ENCODE peak calls at places on chromosomes 16 and 17, in six cellular contexts. O is IMR-90, I is neuronal stem cell, B is H9, W is trophoblast cell, K is H1. E is an unnamed sample.

GRCh38 chr17:48378238-48378637 is 51.8 kb downstream of the SKAP1 start:
- DNase-seq in K (no peak), O (no peak), I (no peak), B (no peak), W (no peak), E (no peak)

GRCh38 chr17:28744104-28744801 is 442 bp downstream of the TRAF4 start:
- DNase-seq in K (no peak), O (peak), I (peak), B (peak), W (peak), E (peak)

GRCh38 chr17:65627892-65628622 is 66.6 kb upstream of the AXIN2 start:
- DNase-seq in B (no peak), K (no peak), I (no peak), O (peak), W (peak), E (peak)

GRCh38 chr17:2904135-2904534 is 107.9 kb downstream of the RAP1GAP2 start:
- DNase-seq in K (no peak), B (peak), W (no peak), I (peak), O (peak), E (no peak)

GRCh38 chr16:68086860-68087268 is 1.7 kb downstream of the NFATC3 start:
- DNase-seq in I (no peak), O (no peak), W (no peak), K (no peak), B (no peak), E (peak)

GRCh38 chr16:68084504-68085258 is 489 bp upstream of the NFATC3 start:
- DNase-seq in I (peak), O (peak), K (peak), B (peak), W (peak), E (peak)

GRCh38 chr17:4142107-4142900 is 526 bp downstream of the ZZEF1 start:
- DNase-seq in O (peak), W (peak), I (no peak), B (no peak), K (no peak), E (peak)

GRCh38 chr17:50213026-50214015 is 11.9 kb upstream of the COL1A1 start:
- DNase-seq in I (no peak), K (no peak), W (no peak), O (peak), B (peak), E (peak)

GRCh38 chr17:80023261-80024205 is 12.1 kb downstream of the TBC1D16 start:
- DNase-seq in O (no peak), B (peak), K (no peak), W (no peak), I (no peak), E (no peak)

GRCh38 chr17:82107341-82107860 is 9.4 kb upstream of the FASN start:
- DNase-seq in O (no peak), W (no peak), B (no peak), I (no peak), K (no peak), E (no peak)

GRCh38 chr17:2106308-2106707 is 51.4 kb downstream of the HIC1 start:
- DNase-seq in O (no peak), B (no peak), W (no peak), I (no peak), K (no peak), E (peak)

GRCh38 chr17:51371732-51372151 is 111.4 kb downstream of the UTP18 start:
- DNase-seq in K (peak), I (peak), W (peak), B (peak), O (peak), E (peak)

GRCh38 chr16:88014201-88014781 is 63.1 kb downstream of the BANP start:
- DNase-seq in W (no peak), O (peak), I (no peak), K (no peak), B (no peak), E (peak)

GRCh38 chr16:76531236-76531635 is 254.0 kb downstream of the CNTNAP4 start:
- DNase-seq in W (no peak), K (no peak), B (no peak), I (no peak), O (no peak), E (no peak)

GRCh38 chr17:57305329-57305728 is 49.0 kb downstream of the MSI2 start:
- DNase-seq in W (no peak), O (no peak), K (no peak), I (no peak), B (no peak), E (no peak)

GRCh38 chr16:84769416-84769815 is 50.4 kb upstream of the CRISPLD2 start:
- DNase-seq in K (no peak), O (no peak), W (no peak), I (no peak), B (no peak), E (no peak)
- H3K4me2 ChIP-seq in K (no peak), O (no peak), W (no peak), I (no peak), B (no peak), E (no peak)

DNA sequence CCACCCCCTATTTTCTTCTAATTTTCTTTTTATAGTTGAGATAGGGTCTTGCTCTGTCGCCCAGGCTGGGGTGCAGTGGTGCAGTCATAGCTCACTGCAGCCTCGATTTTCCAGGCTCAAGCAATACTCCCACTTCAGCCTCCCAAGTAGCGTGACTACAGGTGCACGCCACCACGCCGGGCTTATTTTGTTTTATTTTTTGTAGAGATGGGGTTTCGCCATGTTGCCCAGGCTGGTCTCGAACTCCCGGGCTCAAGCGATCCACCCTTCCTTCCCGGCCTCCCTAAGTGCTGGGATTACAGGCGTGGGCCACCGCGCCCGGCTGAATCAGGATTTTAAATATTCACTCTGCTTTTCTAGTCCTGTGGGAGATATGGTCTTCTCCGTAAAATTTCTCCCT is 941 bp upstream of the GDPD1 start:
- DNase-seq in B (no peak), I (no peak), K (no peak), W (no peak), O (no peak), E (no peak)
- H2BK120ac ChIP-seq in B (no peak), I (no peak), K (no peak), W (no peak), O (no peak), E (no peak)

GRCh38 chr16:53600076-53600475 is 97.1 kb upstream of the AKTIP start:
- DNase-seq in K (no peak), I (no peak), B (no peak), W (no peak), O (peak), E (peak)
- H3K4me2 ChIP-seq in K (no peak), I (no peak), B (no peak), W (no peak), O (no peak), E (no peak)

DNA sequence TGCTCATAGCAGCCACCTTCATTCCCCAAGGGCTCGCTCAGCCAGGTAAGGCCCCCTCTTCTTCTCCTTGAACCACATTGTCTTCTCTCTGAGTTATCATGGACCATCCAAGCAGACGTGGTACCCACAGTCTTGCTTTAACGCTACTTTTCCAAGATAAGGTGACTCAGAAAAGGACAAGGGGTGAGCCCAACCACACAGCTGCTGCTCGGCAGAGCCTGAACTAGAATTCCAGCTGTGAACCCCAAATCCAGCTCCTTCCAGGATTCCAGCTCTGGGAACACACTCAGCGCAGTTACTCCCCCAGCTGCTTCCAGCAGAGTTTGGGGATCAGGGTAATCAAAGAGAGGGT is 272 bp downstream of the CCL2 start:
- DNase-seq in K (no peak), W (no peak), I (no peak), O (no peak), B (no peak), E (no peak)
- H2BK120ac ChIP-seq in K (peak), W (peak), I (no peak), O (peak), B (no peak), E (no peak)

E was measured in mesenchymal stem cell.